ENCODE peak calls at places on chromosomes 3 and 15, in nine cellular contexts. One of them, this sample, is unnamed.

GRCh38 chr15:47293763-47294162 is 423.5 kb upstream of the SEMA6D start:
- DNase-seq in colonic mucosa: peak; percentile 26
- DNase-seq in fibroblast of lung: peak; percentile 99
- DNase-seq in WERI-Rb-1: no peak
- DNase-seq in tibial artery: peak; percentile 81
- DNase-seq in GM12865: no peak
- DNase-seq in stomach: no peak
- DNase-seq in AG04450: peak; percentile 82
- DNase-seq in A549: no peak
- DNase-seq in this sample: no peak

GRCh38 chr15:67433495-67434099 is 87.3 kb upstream of the C15orf61 start:
- DNase-seq in colonic mucosa: peak; percentile 46
- DNase-seq in fibroblast of lung: peak; percentile 71
- DNase-seq in WERI-Rb-1: peak; percentile 54
- DNase-seq in tibial artery: no peak
- DNase-seq in GM12865: peak; percentile 52
- DNase-seq in stomach: peak; percentile 64
- DNase-seq in AG04450: peak; percentile 16
- DNase-seq in A549: peak; percentile 69
- DNase-seq in this sample: peak; percentile 19

GRCh38 chr15:23436421-23436820 is 10.6 kb downstream of the GOLGA6L2 start:
- DNase-seq in colonic mucosa: no peak
- DNase-seq in fibroblast of lung: no peak
- DNase-seq in WERI-Rb-1: no peak
- DNase-seq in tibial artery: no peak
- DNase-seq in GM12865: no peak
- DNase-seq in stomach: no peak
- DNase-seq in AG04450: no peak
- DNase-seq in A549: no peak
- DNase-seq in this sample: no peak

GRCh38 chr15:40293006-40293405 is 10.1 kb upstream of the ANKRD63 start:
- DNase-seq in colonic mucosa: no peak
- DNase-seq in fibroblast of lung: no peak
- DNase-seq in WERI-Rb-1: no peak
- DNase-seq in tibial artery: no peak
- DNase-seq in GM12865: no peak
- DNase-seq in stomach: no peak
- DNase-seq in AG04450: no peak
- DNase-seq in A549: no peak
- DNase-seq in this sample: no peak

GRCh38 chr3:124861041-124861440 is 26.1 kb downstream of the ITGB5 start:
- DNase-seq in colonic mucosa: no peak
- DNase-seq in fibroblast of lung: no peak
- DNase-seq in WERI-Rb-1: no peak
- DNase-seq in tibial artery: no peak
- DNase-seq in GM12865: no peak
- DNase-seq in stomach: no peak
- DNase-seq in AG04450: no peak
- DNase-seq in A549: peak; percentile 56
- DNase-seq in this sample: no peak

GRCh38 chr3:41053220-41053619 is 146.1 kb upstream of the CTNNB1 start:
- DNase-seq in colonic mucosa: no peak
- DNase-seq in fibroblast of lung: no peak
- DNase-seq in WERI-Rb-1: no peak
- DNase-seq in tibial artery: no peak
- DNase-seq in GM12865: no peak
- DNase-seq in stomach: no peak
- DNase-seq in AG04450: no peak
- DNase-seq in A549: no peak
- DNase-seq in this sample: no peak

GRCh38 chr15:34621675-34622074 is 38.2 kb upstream of the GOLGA8B start:
- DNase-seq in colonic mucosa: no peak
- DNase-seq in fibroblast of lung: peak; percentile 56
- DNase-seq in WERI-Rb-1: no peak
- DNase-seq in tibial artery: no peak
- DNase-seq in GM12865: no peak
- DNase-seq in stomach: no peak
- DNase-seq in AG04450: no peak
- DNase-seq in A549: peak; percentile 42
- DNase-seq in this sample: no peak

GRCh38 chr3:143769663-143770062 is 78.6 kb downstream of the SLC9A9 start:
- DNase-seq in colonic mucosa: no peak
- DNase-seq in fibroblast of lung: peak; percentile 93
- DNase-seq in WERI-Rb-1: no peak
- DNase-seq in tibial artery: no peak
- DNase-seq in GM12865: no peak
- DNase-seq in stomach: no peak
- DNase-seq in AG04450: peak; percentile 13
- DNase-seq in A549: no peak
- DNase-seq in this sample: no peak

GRCh38 chr3:29639621-29640290 is 358.9 kb downstream of the RBMS3 start:
- DNase-seq in colonic mucosa: no peak
- DNase-seq in fibroblast of lung: no peak
- DNase-seq in WERI-Rb-1: no peak
- DNase-seq in tibial artery: no peak
- DNase-seq in GM12865: no peak
- DNase-seq in stomach: no peak
- DNase-seq in AG04450: no peak
- DNase-seq in A549: no peak
- DNase-seq in this sample: no peak

GRCh38 chr3:85120879-85121278 is 162.1 kb downstream of the CADM2 start:
- DNase-seq in colonic mucosa: no peak
- DNase-seq in fibroblast of lung: no peak
- DNase-seq in WERI-Rb-1: no peak
- DNase-seq in tibial artery: no peak
- DNase-seq in GM12865: no peak
- DNase-seq in stomach: no peak
- DNase-seq in AG04450: no peak
- DNase-seq in A549: no peak
- DNase-seq in this sample: no peak

GRCh38 chr3:184597783-184598182 is 36.2 kb downstream of the EPHB3 start:
- DNase-seq in colonic mucosa: no peak
- DNase-seq in fibroblast of lung: no peak
- DNase-seq in WERI-Rb-1: no peak
- DNase-seq in tibial artery: no peak
- DNase-seq in GM12865: no peak
- DNase-seq in stomach: peak; percentile 50
- DNase-seq in AG04450: no peak
- DNase-seq in A549: no peak
- DNase-seq in this sample: no peak

GRCh38 chr3:130779486-130779885 is 32.9 kb upstream of the PIK3R4 start:
- DNase-seq in colonic mucosa: no peak
- DNase-seq in fibroblast of lung: no peak
- DNase-seq in WERI-Rb-1: no peak
- DNase-seq in tibial artery: no peak
- DNase-seq in GM12865: peak; percentile 27
- DNase-seq in stomach: no peak
- DNase-seq in AG04450: no peak
- DNase-seq in A549: no peak
- DNase-seq in this sample: no peak

GRCh38 chr3:55505776-55506175 is 18.7 kb upstream of the WNT5A start:
- DNase-seq in colonic mucosa: no peak
- DNase-seq in fibroblast of lung: no peak
- DNase-seq in WERI-Rb-1: no peak
- DNase-seq in tibial artery: no peak
- DNase-seq in GM12865: no peak
- DNase-seq in stomach: no peak
- DNase-seq in AG04450: no peak
- DNase-seq in A549: no peak
- DNase-seq in this sample: no peak

GRCh38 chr3:10715886-10716285 is 100.1 kb upstream of the SLC6A11 start:
- DNase-seq in colonic mucosa: no peak
- DNase-seq in fibroblast of lung: no peak
- DNase-seq in WERI-Rb-1: no peak
- DNase-seq in tibial artery: no peak
- DNase-seq in GM12865: no peak
- DNase-seq in stomach: no peak
- DNase-seq in AG04450: no peak
- DNase-seq in A549: no peak
- DNase-seq in this sample: no peak

GRCh38 chr15:56948000-56948765 is 29.7 kb downstream of the TCF12 start:
- DNase-seq in colonic mucosa: no peak
- DNase-seq in fibroblast of lung: peak; percentile 46
- DNase-seq in WERI-Rb-1: no peak
- DNase-seq in tibial artery: no peak
- DNase-seq in GM12865: no peak
- DNase-seq in stomach: no peak
- DNase-seq in AG04450: peak; percentile 8
- DNase-seq in A549: no peak
- DNase-seq in this sample: no peak

GRCh38 chr3:42843730-42844713 is 31.7 kb downstream of the CYP8B1 start:
- DNase-seq in colonic mucosa: no peak
- DNase-seq in fibroblast of lung: no peak
- DNase-seq in WERI-Rb-1: no peak
- DNase-seq in tibial artery: peak; percentile 71
- DNase-seq in GM12865: no peak
- DNase-seq in stomach: no peak
- DNase-seq in AG04450: no peak
- DNase-seq in A549: no peak
- DNase-seq in this sample: no peak

GRCh38 chr15:73753250-73754130 is at the start of gene INSYN1:
- DNase-seq in colonic mucosa: no peak
- DNase-seq in fibroblast of lung: peak; percentile 22
- DNase-seq in WERI-Rb-1: peak; percentile 54
- DNase-seq in tibial artery: no peak
- DNase-seq in GM12865: no peak
- DNase-seq in stomach: peak; percentile 47
- DNase-seq in AG04450: no peak
- DNase-seq in A549: no peak
- DNase-seq in this sample: no peak

GRCh38 chr3:188947983-188948657 is 223.7 kb upstream of the TPRG1 start:
- DNase-seq in colonic mucosa: peak; percentile 89
- DNase-seq in fibroblast of lung: peak; percentile 100
- DNase-seq in WERI-Rb-1: peak; percentile 76
- DNase-seq in tibial artery: peak; percentile 99
- DNase-seq in GM12865: no peak
- DNase-seq in stomach: peak; percentile 97
- DNase-seq in AG04450: no peak
- DNase-seq in A549: peak; percentile 85
- DNase-seq in this sample: peak; percentile 100

GRCh38 chr3:49411550-49411967 is 217 bp downstream of the RHOA start:
- DNase-seq in colonic mucosa: peak; percentile 60
- DNase-seq in fibroblast of lung: no peak
- DNase-seq in WERI-Rb-1: peak; percentile 33
- DNase-seq in tibial artery: peak; percentile 81
- DNase-seq in GM12865: peak; percentile 61
- DNase-seq in stomach: peak; percentile 66
- DNase-seq in AG04450: no peak
- DNase-seq in A549: no peak
- DNase-seq in this sample: no peak

GRCh38 chr3:18567293-18567692 is 142.2 kb upstream of the SATB1 start:
- DNase-seq in colonic mucosa: no peak
- DNase-seq in fibroblast of lung: no peak
- DNase-seq in WERI-Rb-1: no peak
- DNase-seq in tibial artery: no peak
- DNase-seq in GM12865: no peak
- DNase-seq in stomach: no peak
- DNase-seq in AG04450: no peak
- DNase-seq in A549: no peak
- DNase-seq in this sample: no peak
- H3K4me3 ChIP-seq in colonic mucosa: no peak overlapping the region
- H3K4me3 ChIP-seq in fibroblast of lung: no peak overlapping the region
- H3K4me3 ChIP-seq in WERI-Rb-1: no peak overlapping the region
- H3K4me3 ChIP-seq in tibial artery: no peak overlapping the region
- H3K4me3 ChIP-seq in GM12865: no peak overlapping the region
- H3K4me3 ChIP-seq in stomach: no peak overlapping the region
- H3K4me3 ChIP-seq in AG04450: no peak overlapping the region
- H3K4me3 ChIP-seq in A549: no peak overlapping the region
- H3K4me3 ChIP-seq in this sample: no peak overlapping the region

GRCh38 chr15:58758141-58758540 is 8.6 kb upstream of the ADAM10 start:
- DNase-seq in colonic mucosa: no peak
- DNase-seq in fibroblast of lung: peak; percentile 62
- DNase-seq in WERI-Rb-1: no peak
- DNase-seq in tibial artery: no peak
- DNase-seq in GM12865: peak; percentile 46
- DNase-seq in stomach: no peak
- DNase-seq in AG04450: no peak
- DNase-seq in A549: peak; percentile 47
- DNase-seq in this sample: no peak
- TF ChIP-seq CTCF in colonic mucosa: no peak
- TF ChIP-seq CTCF in fibroblast of lung: peak; percentile 30
- TF ChIP-seq CTCF in WERI-Rb-1: peak; percentile 16
- TF ChIP-seq CTCF in tibial artery: peak; percentile 23
- TF ChIP-seq CTCF in GM12865: peak; percentile 34
- TF ChIP-seq CTCF in stomach: no peak
- TF ChIP-seq CTCF in AG04450: peak; percentile 39
- TF ChIP-seq CTCF in A549: peak; percentile 53
- TF ChIP-seq CTCF in this sample: peak; percentile 37

GRCh38 chr15:83046558-83047127 is 20.4 kb downstream of the BTBD1 start:
- DNase-seq in colonic mucosa: no peak
- DNase-seq in fibroblast of lung: peak; percentile 82
- DNase-seq in WERI-Rb-1: no peak
- DNase-seq in tibial artery: no peak
- DNase-seq in GM12865: no peak
- DNase-seq in stomach: no peak
- DNase-seq in AG04450: no peak
- DNase-seq in A549: no peak
- DNase-seq in this sample: no peak
- H3K4me3 ChIP-seq in colonic mucosa: no peak overlapping the region
- H3K4me3 ChIP-seq in fibroblast of lung: no peak overlapping the region
- H3K4me3 ChIP-seq in WERI-Rb-1: no peak overlapping the region
- H3K4me3 ChIP-seq in tibial artery: no peak overlapping the region
- H3K4me3 ChIP-seq in GM12865: no peak overlapping the region
- H3K4me3 ChIP-seq in stomach: no peak overlapping the region
- H3K4me3 ChIP-seq in AG04450: no peak overlapping the region
- H3K4me3 ChIP-seq in A549: no peak overlapping the region
- H3K4me3 ChIP-seq in this sample: no peak overlapping the region

DNA sequence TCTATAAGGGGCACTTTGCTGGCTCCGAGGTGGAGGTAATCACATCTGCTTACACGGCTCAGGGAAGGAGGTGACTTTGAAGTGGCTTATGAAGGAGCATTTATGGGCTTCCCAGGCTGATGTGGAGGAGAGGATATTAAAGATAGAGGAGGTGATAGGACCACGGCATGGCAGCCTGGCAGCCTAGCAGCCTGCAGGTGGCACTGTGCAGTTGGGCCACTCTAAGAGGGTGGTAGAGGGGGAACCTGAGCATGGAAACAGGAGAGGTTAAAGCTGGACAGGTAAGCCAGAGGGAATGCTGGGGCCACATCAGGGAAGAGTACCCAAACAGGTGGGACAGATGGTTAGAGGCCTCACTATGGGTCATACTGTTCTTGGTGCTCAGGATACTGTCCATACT is 375.0 kb downstream of the WDR72 start:
- DNase-seq in colonic mucosa: peak; percentile 24
- DNase-seq in fibroblast of lung: no peak
- DNase-seq in WERI-Rb-1: peak; percentile 44
- DNase-seq in tibial artery: no peak
- DNase-seq in GM12865: no peak
- DNase-seq in stomach: peak; percentile 29
- DNase-seq in AG04450: no peak
- DNase-seq in A549: peak; percentile 42
- DNase-seq in this sample: no peak
- TF ChIP-seq CTCF in colonic mucosa: no peak
- TF ChIP-seq CTCF in fibroblast of lung: no peak
- TF ChIP-seq CTCF in WERI-Rb-1: peak; percentile 67
- TF ChIP-seq CTCF in tibial artery: no peak
- TF ChIP-seq CTCF in GM12865: peak; percentile 14
- TF ChIP-seq CTCF in stomach: peak; percentile 16
- TF ChIP-seq CTCF in AG04450: no peak
- TF ChIP-seq CTCF in A549: peak; percentile 46
- TF ChIP-seq CTCF in this sample: peak; percentile 67